ENCODE peak calls at places on chromosome 3, in ten cellular contexts. Q is stimulated activated CD4-positive, alpha-beta T cell treated with anti-CD3 and anti-CD28 coated beads, TNF-alpha, amount 100 ng/mL, for 1 hour; Y is GM18507; I is iris pigment epithelial cell; B is A172; A is amniotic epithelial cell; S is nucleus accumbens; G is NCI-H82; P is activated T-cell treated with anti-CD3 and anti-CD28 coated beads for 24 hours; M is sigmoid colon. T is an unnamed sample.

GRCh38 chr3:111215481-111215880 is 143.9 kb downstream of the NECTIN3 start:
- DNase-seq in M (no peak), I (no peak), P (no peak), S (no peak), G (no peak), Q (no peak), Y (no peak), B (no peak), A (peak; percentile 76), T (no peak)

GRCh38 chr3:193742628-193743027 is 149.6 kb downstream of the OPA1 start:
- DNase-seq in Q (no peak), A (no peak), Y (peak; percentile 22), M (no peak), P (no peak), B (no peak), I (no peak), G (no peak), S (no peak), T (no peak)

GRCh38 chr3:42847731-42848130 is 27.9 kb downstream of the CYP8B1 start:
- DNase-seq in Q (no peak), Y (no peak), P (no peak), I (no peak), S (no peak), B (no peak), G (peak; percentile 91), A (no peak), M (no peak), T (no peak)

GRCh38 chr3:2860626-2861025 is 249.5 kb downstream of the IL5RA start:
- DNase-seq in S (no peak), B (no peak), M (no peak), I (no peak), A (no peak), Q (no peak), P (no peak), Y (no peak), G (no peak), T (no peak)

GRCh38 chr3:188370081-188370830 is 216.3 kb downstream of the LPP start:
- DNase-seq in P (no peak), Q (no peak), G (no peak), B (no peak), A (peak; percentile 74), S (no peak), I (no peak), Y (no peak), M (no peak), T (no peak)

GRCh38 chr3:126798521-126798920 is 94.5 kb downstream of the CHCHD6 start:
- DNase-seq in Q (no peak), S (no peak), Y (no peak), P (no peak), A (no peak), B (peak; percentile 22), G (no peak), I (peak; percentile 5), M (no peak), T (no peak)

GRCh38 chr3:14725015-14725431 is 50.1 kb downstream of the C3orf20 start:
- DNase-seq in B (no peak), I (peak; percentile 88), A (peak; percentile 86), M (peak; percentile 82), Y (no peak), S (no peak), Q (no peak), G (peak; percentile 3), P (no peak), T (peak; percentile 59)

GRCh38 chr3:194272861-194273266 is 78.3 kb downstream of the CPN2 start:
- DNase-seq in I (no peak), Y (no peak), B (no peak), P (no peak), S (no peak), G (peak; percentile 92), Q (no peak), A (no peak), M (peak; percentile 76), T (no peak)

GRCh38 chr3:122560680-122561079 is 3.4 kb downstream of the PARP9 start:
- DNase-seq in B (peak; percentile 72), P (peak; percentile 52), Y (peak; percentile 38), A (peak; percentile 70), S (no peak), G (peak; percentile 77), M (no peak), I (peak; percentile 70), Q (no peak), T (peak; percentile 85)

GRCh38 chr3:38318766-38319671 is 27.6 kb upstream of the XYLB start:
- DNase-seq in P (no peak), A (no peak), Y (no peak), S (no peak), G (no peak), I (no peak), B (no peak), M (no peak), Q (no peak), T (no peak)

GRCh38 chr3:184884359-184885017 is 72.5 kb downstream of the VPS8 start:
- DNase-seq in S (no peak), M (no peak), Y (no peak), Q (no peak), A (no peak), G (no peak), B (no peak), I (no peak), P (no peak), T (no peak)

GRCh38 chr3:149542375-149543312 is 68.1 kb downstream of the TM4SF4 start:
- DNase-seq in Q (no peak), M (no peak), S (no peak), P (no peak), G (no peak), Y (no peak), A (peak; percentile 83), I (peak; percentile 70), B (peak; percentile 92), T (no peak)

GRCh38 chr3:57228734-57229505 is 1.4 kb downstream of the APPL1 start:
- DNase-seq in Y (no peak), B (peak; percentile 85), P (no peak), S (no peak), Q (no peak), A (peak; percentile 96), I (peak; percentile 87), G (no peak), M (no peak), T (peak; percentile 53)